ENCODE peak calls at places on chromosome 19, in seven cellular contexts. R is osteocyte; M is AG04449; C is left ventricle myocardium inferior; B is tibial nerve; O is CD4-positive, alpha-beta T cell; Z is hepatocyte. P is an unnamed sample.

GRCh38 chr19:29665826-29666633 is 769 bp downstream of the PLEKHF1 start:
- DNase-seq in R (no peak), M (no peak), C (peak), B (no peak), O (no peak), Z (peak), P (no peak)

GRCh38 chr19:7263066-7263465 is 31.1 kb downstream of the INSR start:
- DNase-seq in R (no peak), M (no peak), C (no peak), B (no peak), O (no peak), Z (no peak), P (no peak)

GRCh38 chr19:38034153-38034835 is 127.3 kb downstream of the SIPA1L3 start:
- DNase-seq in R (no peak), M (no peak), C (no peak), B (no peak), O (no peak), Z (no peak), P (no peak)

GRCh38 chr19:31316201-31316951 is 32.9 kb downstream of the TSHZ3 start:
- DNase-seq in R (no peak), M (no peak), C (no peak), B (no peak), O (no peak), Z (no peak), P (no peak)

GRCh38 chr19:34851277-34851804 is 75.4 kb upstream of the ZNF30 start:
- DNase-seq in R (peak), M (no peak), C (no peak), B (no peak), O (no peak), Z (peak), P (no peak)

GRCh38 chr19:11549386-11549953 is 9.6 kb downstream of the ELOF1 start:
- DNase-seq in R (no peak), M (no peak), C (no peak), B (no peak), O (no peak), Z (no peak), P (no peak)

GRCh38 chr19:54325194-54325621 is 12.2 kb upstream of the LILRA5 start:
- DNase-seq in R (no peak), M (no peak), C (no peak), B (no peak), O (peak), Z (peak), P (no peak)

GRCh38 chr19:16143399-16144215 is at the start of gene HSH2D:
- DNase-seq in R (no peak), M (no peak), C (peak), B (no peak), O (peak), Z (peak), P (no peak)

GRCh38 chr19:51030631-51031030 is 4.2 kb downstream of the KLK12 start:
- DNase-seq in R (no peak), M (no peak), C (no peak), B (no peak), O (no peak), Z (no peak), P (no peak)

GRCh38 chr19:54923276-54923675 is 17.3 kb downstream of the NCR1 start:
- DNase-seq in R (no peak), M (no peak), C (no peak), B (no peak), O (no peak), Z (no peak), P (no peak)

GRCh38 chr19:18710986-18711751 is 27.7 kb downstream of the CRTC1 start:
- DNase-seq in R (no peak), M (no peak), C (peak), B (peak), O (no peak), Z (no peak), P (no peak)

GRCh38 chr19:34317311-34317927 is 47.6 kb upstream of the GPI start:
- DNase-seq in R (no peak), M (no peak), C (no peak), B (no peak), O (no peak), Z (peak), P (no peak)

GRCh38 chr19:5800361-5801270 is 4.3 kb upstream of the NRTN start:
- DNase-seq in R (no peak), M (no peak), C (no peak), B (no peak), O (no peak), Z (peak), P (no peak)
- TF ChIP-seq CTCF in R (no peak), M (no peak), C (no peak), B (no peak), O (no peak), Z (no peak), P (no peak)

DNA sequence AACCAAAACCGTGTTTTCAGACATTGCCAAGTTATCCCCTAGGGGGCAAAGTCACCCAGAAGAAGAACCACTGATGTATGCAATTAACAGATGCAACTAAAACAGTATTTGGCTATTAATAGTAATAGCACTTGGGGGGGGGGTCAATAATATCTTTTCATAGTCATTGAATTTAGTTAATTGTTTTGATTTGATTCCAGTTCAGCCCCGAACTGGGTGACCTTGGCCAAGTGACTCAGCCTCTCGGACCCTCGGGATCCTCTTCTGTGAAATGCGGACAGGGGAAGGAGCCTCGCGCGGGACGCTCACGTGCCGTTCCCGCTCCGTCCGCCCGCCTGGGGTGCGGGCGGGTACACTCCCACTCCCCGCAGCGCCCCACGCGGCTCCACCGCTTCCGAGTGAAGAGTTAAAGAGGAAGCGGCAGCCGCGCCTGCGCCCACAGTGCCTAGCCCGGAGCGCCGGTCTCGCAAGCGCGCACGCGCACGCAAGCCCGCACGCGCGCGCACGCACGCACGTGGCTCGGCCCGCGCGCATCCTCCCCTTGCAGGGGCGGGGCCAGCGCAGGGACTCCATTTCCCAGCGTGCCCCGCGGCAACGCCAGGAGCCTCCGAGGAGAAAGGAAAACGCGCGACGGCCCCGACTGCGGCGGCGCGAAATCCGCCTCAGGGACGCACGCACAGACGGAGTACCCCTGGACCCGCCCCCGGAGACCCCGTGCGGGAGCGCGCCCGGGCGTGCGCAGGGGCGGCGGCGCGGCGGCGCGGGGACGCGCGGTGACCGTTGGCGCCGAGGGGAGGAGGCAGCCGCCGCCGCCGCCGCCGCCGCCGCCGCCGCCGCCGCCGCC is at the start of gene DAZAP1:
- DNase-seq in R (peak), M (peak), C (peak), B (peak), O (peak), Z (peak), P (peak)
- TF ChIP-seq CTCF in R (peak), M (peak), C (peak), B (peak), O (peak), Z (peak), P (peak)

GRCh38 chr19:49680473-49681351 is 3.6 kb downstream of the PRMT1 start:
- DNase-seq in R (peak), M (no peak), C (peak), B (peak), O (peak), Z (peak), P (peak)

GRCh38 chr19:49681830-49682229 is 4.8 kb downstream of the PRMT1 start:
- DNase-seq in R (no peak), M (no peak), C (no peak), B (no peak), O (no peak), Z (no peak), P (no peak)

GRCh38 chr19:49677901-49678674 is 1.0 kb downstream of the PRMT1 start:
- DNase-seq in R (peak), M (no peak), C (peak), B (peak), O (peak), Z (peak), P (peak)

GRCh38 chr19:49678970-49679831 is 2.1 kb downstream of the PRMT1 start:
- DNase-seq in R (no peak), M (no peak), C (no peak), B (no peak), O (no peak), Z (no peak), P (no peak)

GRCh38 chr19:49679832-49680472 is 2.9 kb downstream of the PRMT1 start:
- DNase-seq in R (no peak), M (no peak), C (no peak), B (no peak), O (no peak), Z (no peak), P (no peak)
- TF ChIP-seq CTCF in R (no peak), M (no peak), C (no peak), B (no peak), O (no peak), Z (no peak), P (no peak)

GRCh38 chr19:10431254-10431942 is 11.1 kb downstream of the PDE4A start:
- DNase-seq in R (no peak), M (no peak), C (peak), B (no peak), O (no peak), Z (no peak), P (no peak)

GRCh38 chr19:10427169-10427568 is 6.8 kb downstream of the PDE4A start:
- DNase-seq in R (no peak), M (no peak), C (no peak), B (no peak), O (no peak), Z (no peak), P (no peak)

GRCh38 chr19:10431943-10432735 is 11.8 kb downstream of the PDE4A start:
- DNase-seq in R (no peak), M (no peak), C (peak), B (no peak), O (peak), Z (peak), P (no peak)

GRCh38 chr19:10430505-10431253 is 10.3 kb downstream of the PDE4A start:
- DNase-seq in R (no peak), M (no peak), C (peak), B (no peak), O (no peak), Z (peak), P (no peak)

GRCh38 chr19:10428996-10429381 is 8.7 kb downstream of the PDE4A start:
- DNase-seq in R (no peak), M (no peak), C (no peak), B (no peak), O (no peak), Z (no peak), P (no peak)
- TF ChIP-seq CTCF in R (no peak), M (no peak), C (no peak), B (no peak), O (no peak), Z (no peak), P (no peak)

P was measured in mesothelial cell of epicardium.